ENCODE peak calls at places on chromosomes 12 and 14, in four cellular contexts. E, U, F and M are unnamed samples.

GRCh38 chr14:39229222-39229543 is 4.5 kb upstream of the MIA2 start:
- DNase-seq in E (no peak), U (no peak), F (no peak), M (no peak)

GRCh38 chr12:11963841-11964471 is 106.8 kb upstream of the BCL2L14 start:
- DNase-seq in U (no peak), F (no peak), E (no peak), M (no peak)

GRCh38 chr12:108664338-108665258 is 30.9 kb upstream of the SELPLG start:
- DNase-seq in U (peak), E (peak), F (peak), M (peak)

GRCh38 chr14:69345402-69345801 is 52.7 kb downstream of the ERH start:
- DNase-seq in E (no peak), F (peak), U (peak), M (no peak)

GRCh38 chr14:22532345-22533056 is 56.5 kb downstream of the DAD1 start:
- DNase-seq in U (no peak), E (peak), F (no peak), M (peak)

GRCh38 chr12:98509063-98509462 is 6.3 kb upstream of the TMPO start:
- DNase-seq in U (no peak), F (no peak), E (no peak), M (no peak)

GRCh38 chr14:78154827-78155226 is 15.3 kb upstream of the NRXN3 start:
- DNase-seq in U (peak), F (no peak), E (no peak), M (no peak)

GRCh38 chr12:1760566-1761382 is 59.6 kb upstream of the LRTM2 start:
- DNase-seq in E (peak), F (peak), U (no peak), M (no peak)

GRCh38 chr12:15886372-15887042 is 4.3 kb downstream of the STRAP start:
- DNase-seq in U (no peak), E (peak), F (no peak), M (no peak)

GRCh38 chr14:98932436-98933325 is 339.3 kb downstream of the BCL11B start:
- DNase-seq in U (no peak), E (no peak), F (no peak), M (no peak)

GRCh38 chr12:59066445-59066844 is 146.1 kb upstream of the LRIG3 start:
- DNase-seq in E (peak), U (no peak), F (no peak), M (no peak)

GRCh38 chr12:49059385-49060232 is 985 bp downstream of the KMT2D start:
- DNase-seq in F (peak), U (peak), E (peak), M (peak)

GRCh38 chr12:52201520-52201839 is 9.7 kb upstream of the KRT80 start:
- DNase-seq in F (no peak), U (no peak), E (no peak), M (no peak)

GRCh38 chr12:132451172-132451835 is 38.6 kb upstream of the FBRSL1 start:
- DNase-seq in U (no peak), E (no peak), F (no peak), M (no peak)

GRCh38 chr14:26276757-26277156 is 321.1 kb downstream of the NOVA1 start:
- DNase-seq in E (no peak), U (peak), F (peak), M (no peak)

GRCh38 chr12:108235231-108235959 is 103.7 kb downstream of the CMKLR1 start:
- DNase-seq in F (no peak), E (no peak), U (peak), M (no peak)

GRCh38 chr14:102592969-102593840 is 756 bp downstream of the RCOR1 start:
- DNase-seq in U (peak), E (no peak), F (peak), M (peak)

GRCh38 chr14:95018845-95019244 is 138.5 kb downstream of the DICER1 start:
- DNase-seq in U (no peak), E (no peak), F (no peak), M (peak)

GRCh38 chr12:106527356-106527755 is 55.4 kb upstream of the RFX4 start:
- DNase-seq in F (no peak), E (peak), U (no peak), M (no peak)

GRCh38 chr12:56688846-56689113 is 696 bp upstream of the PTGES3 start:
- DNase-seq in E (no peak), U (no peak), F (no peak), M (no peak)

DNA sequence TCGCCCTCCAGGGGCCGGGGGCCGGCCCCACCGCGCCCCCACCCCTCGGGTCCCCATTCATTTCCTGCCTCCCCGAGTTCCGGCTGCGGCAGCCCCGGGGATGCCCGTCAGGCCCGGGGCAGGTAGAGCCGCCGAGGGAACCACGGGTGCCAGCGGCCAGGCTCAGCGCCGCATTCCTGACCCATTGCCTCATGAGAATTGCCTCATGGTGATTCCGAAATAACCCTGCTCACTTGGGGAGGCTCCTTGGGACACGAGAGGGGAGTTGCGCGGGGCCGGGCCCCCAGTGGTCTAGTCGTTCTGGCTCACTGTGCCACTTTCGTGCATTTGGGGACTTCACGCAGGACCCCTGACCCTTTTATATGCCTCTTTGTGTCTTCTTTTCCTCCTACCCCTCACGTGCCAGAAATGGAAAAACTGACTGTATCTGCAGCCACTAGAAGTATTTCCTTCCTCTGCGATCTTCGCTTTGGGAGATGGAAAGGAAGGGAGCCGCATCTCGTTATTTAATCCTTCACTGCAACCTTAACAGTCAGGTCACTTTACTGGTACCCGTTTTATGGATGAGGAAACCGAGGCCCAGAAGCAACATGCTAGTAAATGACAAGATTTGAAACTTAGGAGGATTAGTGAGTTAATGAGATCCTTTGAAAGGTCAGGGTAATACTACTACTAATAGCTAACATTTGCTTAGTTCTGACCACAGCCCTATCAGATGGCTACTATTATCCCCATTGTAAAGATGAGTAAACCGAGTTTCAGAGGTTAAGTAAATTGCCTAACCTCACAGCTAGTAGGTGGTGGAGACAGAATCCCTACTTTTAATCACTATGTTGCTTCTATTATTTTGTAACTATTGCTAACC is 754 bp downstream of the PTPN11 start:
- DNase-seq in E (peak), U (peak), F (peak), M (peak)
- TF ChIP-seq CTCF in E (no peak), U (peak), F (peak), M (no peak)

DNA sequence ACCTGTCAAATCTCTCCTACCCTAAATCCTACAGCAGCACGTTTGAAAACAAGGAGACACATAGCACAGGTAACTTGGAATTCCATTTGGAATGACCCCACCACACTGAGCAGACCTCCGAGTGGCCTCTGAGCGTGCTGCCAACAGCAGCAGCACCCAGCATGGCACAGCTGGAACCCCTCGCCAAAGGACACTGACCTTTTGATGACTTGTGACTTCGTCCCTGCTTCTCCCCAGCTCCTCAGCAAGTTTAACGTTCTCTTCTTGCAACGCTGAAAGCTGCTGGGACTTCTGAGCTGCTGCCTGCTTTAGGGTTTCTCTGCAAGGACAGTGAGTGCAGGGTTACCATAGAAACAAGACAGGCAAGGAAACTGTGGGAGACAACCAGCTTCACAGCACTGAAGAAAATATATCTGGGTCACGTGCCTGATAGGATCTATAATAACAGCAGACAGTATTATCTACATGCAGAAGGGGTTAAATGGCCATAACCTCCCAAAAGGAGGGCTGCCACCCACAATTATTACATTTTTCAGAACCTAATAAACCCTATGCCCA is 43.3 kb upstream of the VPS33A start:
- DNase-seq in F (no peak), U (no peak), E (no peak), M (no peak)
- H3K4me3 ChIP-seq in F (no peak), U (no peak), E (no peak), M (no peak)

GRCh38 chr12:116642683-116643082 is 83.5 kb downstream of the MAP1LC3B2 start:
- DNase-seq in U (no peak), F (no peak), E (no peak), M (no peak)
- TF ChIP-seq CTCF in U (no peak), F (no peak), E (no peak), M (no peak)

DNA sequence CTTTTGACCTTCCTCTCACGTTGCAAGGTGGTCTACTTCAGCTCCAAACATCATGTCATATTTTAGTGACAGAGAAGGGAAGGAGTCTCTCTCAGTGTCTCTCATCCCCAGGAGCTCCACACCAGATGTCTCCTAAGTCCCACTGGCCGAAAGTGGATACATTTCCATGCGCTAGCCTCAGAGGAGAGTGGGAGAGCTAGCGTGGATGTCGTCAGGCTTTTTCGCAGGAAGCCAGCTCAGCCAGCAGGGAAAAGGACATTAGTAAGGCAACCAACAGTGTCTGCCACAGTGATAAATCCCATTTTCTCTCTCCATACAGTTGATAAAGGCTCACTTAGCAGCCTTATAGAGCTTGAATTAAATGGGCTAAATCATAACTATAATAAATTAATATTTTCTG is 155.7 kb downstream of the PELI2 start:
- DNase-seq in U (no peak), F (no peak), E (no peak), M (no peak)
- H3K4me3 ChIP-seq in U (no peak), F (no peak), E (no peak), M (no peak)